ENCODE peak calls at places on chromosomes 1 and 21, in five cellular contexts. C, I, Q, M and H are unnamed samples.

GRCh38 chr1:57307382-57307781 is 116.5 kb downstream of the DAB1 start:
- DNase-seq in C (peak; percentile 1), I (peak; percentile 84), Q (peak; percentile 6), M (no peak), H (peak; percentile 5)

GRCh38 chr1:90706437-90707362 is 10.4 kb downstream of the BARHL2 start:
- DNase-seq in C (no peak), I (no peak), Q (peak; percentile 43), M (peak; percentile 33), H (peak; percentile 30)

GRCh38 chr21:28822064-28822402 is 170.6 kb downstream of the LTN1 start:
- DNase-seq in C (no peak), I (no peak), Q (no peak), M (no peak), H (no peak)

GRCh38 chr1:28761189-28761588 is 24.4 kb downstream of the YTHDF2 start:
- DNase-seq in C (no peak), I (no peak), Q (no peak), M (no peak), H (no peak)

GRCh38 chr1:95353185-95353584 is 119.2 kb downstream of the RWDD3 start:
- DNase-seq in C (no peak), I (no peak), Q (no peak), M (no peak), H (no peak)

GRCh38 chr1:34346128-34346527 is 169.4 kb downstream of the C1orf94 start:
- DNase-seq in C (no peak), I (no peak), Q (no peak), M (no peak), H (no peak)

GRCh38 chr1:222754386-222755139 is 17.6 kb downstream of the FAM177B start:
- DNase-seq in C (no peak), I (no peak), Q (no peak), M (peak; percentile 66), H (no peak)

GRCh38 chr1:66933887-66934700 is 9.3 kb downstream of the MIER1 start:
- DNase-seq in C (no peak), I (no peak), Q (no peak), M (no peak), H (no peak)

GRCh38 chr1:61687901-61688300 is 37.0 kb downstream of the TM2D1 start:
- DNase-seq in C (no peak), I (no peak), Q (no peak), M (no peak), H (no peak)

GRCh38 chr1:10387611-10388386 is 11.1 kb upstream of the PGD start:
- DNase-seq in C (no peak), I (no peak), Q (peak; percentile 53), M (peak; percentile 34), H (peak; percentile 38)

GRCh38 chr21:46116846-46117585 is 19.1 kb downstream of the COL6A2 start:
- DNase-seq in C (no peak), I (no peak), Q (no peak), M (peak; percentile 19), H (no peak)

GRCh38 chr1:33460947-33461629 is 11.4 kb upstream of the ZSCAN20 start:
- DNase-seq in C (no peak), I (no peak), Q (peak; percentile 68), M (peak; percentile 61), H (peak; percentile 84)

GRCh38 chr1:224615861-224616760 is at the start of gene CNIH3:
- DNase-seq in C (peak; percentile 43), I (peak; percentile 30), Q (peak; percentile 34), M (no peak), H (peak; percentile 12)